ENCODE peak calls at places on chromosomes 12 and 14, in six cellular contexts. W, U, M, S, C and Y are unnamed samples.
A peak's percentile ranks its signal among the peaks of the same experiment; 100 is the strongest.

GRCh38 chr12:29743801-29744200 is 39.9 kb downstream of the TMTC1 start:
- DNase-seq in U (peak; percentile 12), S (peak; percentile 72), C (peak; percentile 13), M (no peak), W (peak; percentile 78), Y (no peak)

GRCh38 chr12:49662998-49663843 is 39.9 kb downstream of the PRPF40B start:
- DNase-seq in U (peak; percentile 61), W (peak; percentile 84), C (peak; percentile 83), M (no peak), S (peak; percentile 44), Y (peak; percentile 94)

GRCh38 chr12:6312529-6313325 is 2.2 kb downstream of the PLEKHG6 start:
- DNase-seq in W (peak; percentile 49), M (peak; percentile 96), U (peak; percentile 83), C (peak; percentile 68), S (peak; percentile 71), Y (no peak)

GRCh38 chr12:5803532-5803931 is 141.5 kb downstream of the ANO2 start:
- DNase-seq in S (no peak), C (no peak), W (no peak), M (no peak), U (no peak), Y (no peak)

GRCh38 chr12:123519151-123520001 is 14.1 kb downstream of the RILPL1 start:
- DNase-seq in U (peak; percentile 63), S (no peak), W (peak; percentile 82), M (peak; percentile 92), C (peak; percentile 38), Y (no peak)

GRCh38 chr12:11855993-11856374 is 206.5 kb downstream of the ETV6 start:
- DNase-seq in M (no peak), U (no peak), W (no peak), C (no peak), S (no peak), Y (no peak)

GRCh38 chr12:58812229-58812628 is 108.1 kb downstream of the LRIG3 start:
- DNase-seq in U (no peak), W (no peak), S (no peak), M (no peak), C (no peak), Y (no peak)

GRCh38 chr14:38143651-38144505 is 63.8 kb upstream of the SSTR1 start:
- DNase-seq in S (peak; percentile 16), M (no peak), W (peak; percentile 76), U (no peak), C (peak; percentile 61), Y (no peak)

GRCh38 chr14:68507544-68508081 is 285.3 kb downstream of the ZFP36L1 start:
- DNase-seq in W (no peak), C (no peak), U (no peak), S (no peak), M (no peak), Y (peak; percentile 43)

GRCh38 chr14:21106506-21107359 is 5.9 kb downstream of the TMEM253 start:
- DNase-seq in W (peak; percentile 85), C (peak; percentile 93), M (peak; percentile 71), S (peak; percentile 81), U (peak; percentile 83), Y (peak; percentile 78)

DNA sequence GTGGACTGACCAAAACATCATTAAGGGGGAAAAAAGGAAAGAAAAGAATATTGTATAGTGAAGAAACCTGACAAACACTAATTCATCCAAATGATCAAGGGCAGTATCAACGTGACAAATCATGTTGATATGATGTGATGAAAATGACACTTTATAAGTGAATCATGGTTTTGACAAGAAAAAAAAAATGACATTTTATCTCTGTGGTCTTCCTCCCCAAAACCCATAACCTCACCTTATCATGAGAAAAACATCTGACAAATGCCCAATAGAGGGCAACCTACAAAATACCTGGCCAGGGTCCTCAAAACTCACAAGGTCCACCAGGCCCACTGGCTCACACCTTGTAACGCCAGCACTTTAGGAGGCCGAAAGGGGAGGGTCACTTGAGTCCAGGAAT is 13.8 kb downstream of the TMED10 start:
- DNase-seq in W (no peak), M (no peak), S (no peak), U (no peak), C (peak; percentile 46), Y (no peak)
- H3K4me3 ChIP-seq in W (no peak overlapping the region), M (no peak overlapping the region), S (no peak overlapping the region), U (no peak overlapping the region), C (no peak overlapping the region), Y (no peak overlapping the region)

GRCh38 chr12:56361487-56362129 is 1.0 kb downstream of the APOF start:
- DNase-seq in M (no peak), U (no peak), W (no peak), C (no peak), S (no peak), Y (no peak)

GRCh38 chr12:56362130-56363059 is at the start of gene APOF:
- DNase-seq in M (no peak), U (no peak), C (no peak), S (no peak), W (no peak), Y (no peak)

GRCh38 chr12:56359851-56360767 is at the start of gene STAT2:
- DNase-seq in U (peak; percentile 99), C (peak; percentile 100), W (peak; percentile 100), M (peak; percentile 99), S (peak; percentile 99), Y (peak; percentile 100)

GRCh38 chr12:56358836-56359532 is 923 bp downstream of the STAT2 start:
- DNase-seq in S (peak; percentile 46), U (no peak), W (peak; percentile 90), C (no peak), M (peak; percentile 8), Y (peak; percentile 40)
- H3K9me2 ChIP-seq in S (no peaks in the 10 kb centered on the region), U (no peaks in the 10 kb centered on the region), W (no peaks in the 10 kb centered on the region), C (no peaks in the 10 kb centered on the region), M (no peaks in the 10 kb centered on the region), Y (no peaks in the 10 kb centered on the region)

DNA sequence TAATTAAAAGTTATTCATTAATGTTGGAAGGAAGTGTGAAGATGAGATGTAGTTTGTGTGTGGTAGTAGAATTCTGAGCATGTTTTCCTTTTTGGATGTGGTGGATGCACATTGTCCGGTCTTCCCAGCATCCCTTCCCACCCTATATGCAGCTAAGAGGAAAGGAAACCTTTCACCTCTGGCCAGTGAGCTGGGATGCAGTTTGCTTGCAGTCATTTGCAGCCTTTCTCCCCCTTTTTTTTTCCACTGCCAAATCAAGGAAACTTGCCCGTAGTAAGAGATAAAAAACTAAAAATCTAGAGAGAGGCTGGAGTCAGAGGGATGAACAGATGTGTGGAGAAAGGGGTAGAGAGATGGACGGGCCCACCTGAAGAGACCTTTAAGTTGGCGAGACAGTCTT is 72.5 kb upstream of the SLC38A2 start:
- DNase-seq in S (no peak), M (no peak), C (no peak), U (no peak), W (no peak), Y (no peak)
- H3K4me3 ChIP-seq in S (peak overlapping the region; percentile 6), M (no peak overlapping the region), C (no peak overlapping the region), U (no peak overlapping the region), W (no peak overlapping the region), Y (no peak overlapping the region)

GRCh38 chr14:106874365-106874764 is 1348.0 kb downstream of the TMEM121 start:
- DNase-seq in C (no peak), M (no peak), W (no peak), U (no peak), S (no peak), Y (peak; percentile 65)

GRCh38 chr14:106875503-106875902 is 1349.1 kb downstream of the TMEM121 start:
- DNase-seq in C (no peak), U (no peak), M (no peak), W (no peak), S (no peak), Y (peak; percentile 86)

GRCh38 chr14:106877527-106877926 is 1351.1 kb downstream of the TMEM121 start:
- DNase-seq in M (no peak), U (no peak), S (no peak), C (no peak), W (no peak), Y (peak; percentile 77)

GRCh38 chr14:106879241-106879640 is 1352.9 kb downstream of the TMEM121 start:
- DNase-seq in U (no peak), C (peak; percentile 6), W (peak; percentile 27), S (peak; percentile 35), M (peak; percentile 20), Y (peak; percentile 84)

GRCh38 chr14:106876711-106877110 is 1350.3 kb downstream of the TMEM121 start:
- DNase-seq in M (no peak), W (no peak), C (no peak), U (no peak), S (no peak), Y (peak; percentile 57)
- H3K9me2 ChIP-seq in M (no peaks in the 10 kb centered on the region), W (no peaks in the 10 kb centered on the region), C (no peaks in the 10 kb centered on the region), U (no peaks in the 10 kb centered on the region), S (no peaks in the 10 kb centered on the region), Y (no peaks in the 10 kb centered on the region)

DNA sequence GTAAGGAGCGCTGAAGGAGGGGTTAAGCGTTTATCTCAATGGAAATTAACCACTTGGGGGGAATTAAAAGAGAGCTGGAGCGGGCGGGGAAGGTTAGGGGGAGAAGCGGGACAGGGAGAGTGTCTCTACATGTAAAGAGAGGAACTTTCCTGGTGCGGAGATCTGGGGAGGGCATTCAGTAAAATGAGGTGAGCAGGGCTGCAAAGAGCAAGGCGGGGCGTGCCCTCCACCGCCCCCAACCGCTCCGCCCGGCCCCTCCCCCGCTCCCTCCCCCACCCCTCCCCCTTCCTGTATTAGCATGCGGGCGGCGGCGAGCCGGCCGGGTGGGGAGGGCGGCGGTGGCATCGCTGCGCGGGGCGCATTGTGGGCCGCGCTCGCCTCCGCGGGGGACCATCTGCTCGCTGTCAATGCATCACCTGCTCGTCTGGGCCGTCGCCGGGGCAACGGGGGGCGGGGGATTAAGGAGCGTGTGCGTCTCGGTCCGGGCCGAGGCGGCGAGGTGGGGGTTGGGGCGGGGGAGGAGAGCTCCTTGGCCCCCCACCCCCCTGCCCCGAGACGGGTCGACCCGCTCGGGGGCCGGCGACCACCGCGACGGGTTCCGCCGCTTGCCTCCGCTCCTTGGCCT is 498 bp downstream of the C12orf42 start:
- DNase-seq in W (no peak), C (peak; percentile 84), S (no peak), U (peak; percentile 28), M (no peak), Y (no peak)
- H3K4me3 ChIP-seq in W (peak overlapping the region; percentile 29), C (peak overlapping the region; percentile 77), S (peak overlapping the region; percentile 65), U (peak overlapping the region; percentile 33), M (no peak overlapping the region), Y (no peak overlapping the region)

DNA sequence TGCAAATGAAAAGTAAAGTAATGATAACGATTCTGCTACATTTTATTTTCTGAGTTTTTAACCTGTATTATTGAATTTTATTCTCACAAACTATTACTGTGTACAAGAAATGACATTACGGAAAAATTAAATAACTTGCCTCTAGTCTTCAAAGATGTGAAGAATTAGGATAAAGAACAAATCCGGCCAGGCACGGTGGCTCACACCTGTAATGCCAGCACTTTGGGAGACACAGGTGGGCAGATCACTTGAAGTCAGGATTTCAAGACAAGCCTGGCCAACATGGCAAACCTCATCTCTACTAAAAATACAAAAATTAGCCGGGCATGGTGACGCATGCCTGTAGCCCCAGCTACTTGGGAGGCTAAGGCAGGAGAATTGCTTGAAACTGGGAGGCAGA is 1584.4 kb upstream of the SEL1L start:
- DNase-seq in C (no peak), S (no peak), W (no peak), U (no peak), M (no peak), Y (no peak)
- H3K9me2 ChIP-seq in C (no peaks in the 10 kb centered on the region), S (no peaks in the 10 kb centered on the region), W (no peaks in the 10 kb centered on the region), U (no peaks in the 10 kb centered on the region), M (no peaks in the 10 kb centered on the region), Y (no peaks in the 10 kb centered on the region)

GRCh38 chr12:2058837-2059236 is 6.0 kb downstream of the CACNA1C start:
- DNase-seq in W (no peak), S (no peak), U (no peak), M (no peak), C (peak; percentile 46), Y (no peak)
- H3K4me3 ChIP-seq in W (no peak overlapping the region), S (no peak overlapping the region), U (no peak overlapping the region), M (no peak overlapping the region), C (no peak overlapping the region), Y (no peak overlapping the region)